ENCODE peak calls at places on chromosomes 2 and 18, in four cellular contexts. S, K, P and W are unnamed samples.

GRCh38 chr2:17590342-17590911 is 49.9 kb downstream of the VSNL1 start:
- DNase-seq in P (no peak), S (no peak), K (no peak), W (no peak)

GRCh38 chr2:178707471-178707870 is 99.8 kb downstream of the TTN start:
- DNase-seq in P (no peak), K (no peak), S (no peak), W (no peak)

GRCh38 chr2:86661333-86661732 is 37.7 kb upstream of the RNF103 start:
- DNase-seq in K (peak), P (no peak), S (no peak), W (peak)

GRCh38 chr2:240648155-240648649 is 22.9 kb downstream of the GPR35 start:
- DNase-seq in S (no peak), K (no peak), P (no peak), W (no peak)

GRCh38 chr2:39179974-39180960 is 59.4 kb upstream of the SOS1 start:
- DNase-seq in S (no peak), P (no peak), K (no peak), W (no peak)

GRCh38 chr2:88329815-88330603 is 122.5 kb downstream of the FOXI3 start:
- DNase-seq in S (no peak), P (peak), K (no peak), W (peak)

GRCh38 chr2:160576054-160576499 is 82.5 kb upstream of the RBMS1 start:
- DNase-seq in P (no peak), K (peak), S (no peak), W (no peak)

GRCh38 chr2:175837046-175837445 is 165.0 kb downstream of the LNPK start:
- DNase-seq in S (no peak), K (peak), P (no peak), W (no peak)

GRCh38 chr2:40281021-40281940 is 170.6 kb downstream of the SLC8A1 start:
- DNase-seq in S (no peak), P (no peak), K (peak), W (peak)

GRCh38 chr18:78630356-78630755 is 349.3 kb upstream of the SALL3 start:
- DNase-seq in P (no peak), K (no peak), S (no peak), W (no peak)

GRCh38 chr2:239902749-239903201 is 122.4 kb downstream of the NDUFA10 start:
- DNase-seq in S (no peak), P (no peak), K (no peak), W (no peak)

GRCh38 chr2:12073217-12073852 is 326.9 kb downstream of the LPIN1 start:
- DNase-seq in P (no peak), S (no peak), K (no peak), W (no peak)

GRCh38 chr2:204585930-204586329 is 40.7 kb downstream of the PARD3B start:
- DNase-seq in K (no peak), P (no peak), S (no peak), W (no peak)

GRCh38 chr18:78069784-78070664 is 820.4 kb downstream of the GALR1 start:
- DNase-seq in P (no peak), S (no peak), K (no peak), W (no peak)

GRCh38 chr2:124810132-124810531 is 785.0 kb downstream of the CNTNAP5 start:
- DNase-seq in P (peak), S (no peak), K (peak), W (no peak)

GRCh38 chr2:20450201-20451108 is 3.6 kb downstream of the RHOB start:
- DNase-seq in S (no peak), K (peak), P (no peak), W (peak)

GRCh38 chr2:185921048-185921756 is 182.6 kb downstream of the FSIP2 start:
- DNase-seq in K (no peak), S (no peak), P (no peak), W (no peak)

GRCh38 chr2:47269316-47270232 is 114.5 kb upstream of the STPG4 start:
- DNase-seq in P (no peak), S (no peak), K (peak), W (peak)

GRCh38 chr2:3464401-3465005 is 54.8 kb downstream of the ADI1 start:
- DNase-seq in S (no peak), P (no peak), K (no peak), W (no peak)

GRCh38 chr18:48923746-48924580 is 26.8 kb downstream of the SMAD7 start:
- DNase-seq in P (no peak), K (peak), S (no peak), W (no peak)